ENCODE peak calls at places on chromosomes 2 and 18, in ten cellular contexts. W is GM04504; L is glutamatergic neuron; I is activated CD4-positive, alpha-beta T cell treated with anti-CD3 and anti-CD28 coated beads for 1 hour; A is NCI-H1930; H is effector memory CD8-positive, alpha-beta T cell; Z is progenitor cell of endocrine pancreas; Q is left colon; F is activated naive CD4-positive, alpha-beta T cell treated with anti-CD3 and anti-CD28 coated beads, Interleukin-2, amount 50 U/mL, for 72 hours; P is left ventricle myocardium superior. U is an unnamed sample.

GRCh38 chr2:138607746-138608145 is 106.2 kb downstream of the SPOPL start:
- DNase-seq in W (no peak), L (no peak), I (no peak), A (no peak), H (no peak), Z (no peak), Q (no peak), F (no peak), P (no peak), U (no peak)

GRCh38 chr2:60555066-60555793 is 1.8 kb upstream of the BCL11A start:
- DNase-seq in W (no peak), L (peak; percentile 70), I (no peak), A (peak; percentile 34), H (peak; percentile 41), Z (peak; percentile 51), Q (peak; percentile 84), F (peak; percentile 55), P (peak; percentile 67), U (peak; percentile 32)

GRCh38 chr18:59870623-59871130 is 29.1 kb upstream of the PMAIP1 start:
- DNase-seq in W (no peak), L (no peak), I (no peak), A (no peak), H (no peak), Z (no peak), Q (no peak), F (no peak), P (no peak), U (no peak)

GRCh38 chr2:218041302-218042165 is 27.5 kb upstream of the RUFY4 start:
- DNase-seq in W (no peak), L (no peak), I (no peak), A (no peak), H (no peak), Z (no peak), Q (no peak), F (no peak), P (no peak), U (no peak)

GRCh38 chr2:158204741-158205165 is 103.1 kb downstream of the UPP2 start:
- DNase-seq in W (no peak), L (no peak), I (no peak), A (no peak), H (no peak), Z (no peak), Q (no peak), F (no peak), P (no peak), U (no peak)

GRCh38 chr18:74524097-74524496 is 10.2 kb upstream of the CNDP1 start:
- DNase-seq in W (no peak), L (no peak), I (no peak), A (no peak), H (no peak), Z (no peak), Q (peak; percentile 57), F (no peak), P (no peak), U (no peak)

GRCh38 chr2:176115883-176116813 is at the start of gene HOXD10:
- DNase-seq in W (no peak), L (peak; percentile 73), I (no peak), A (peak; percentile 85), H (no peak), Z (no peak), Q (peak; percentile 78), F (no peak), P (no peak), U (no peak)

GRCh38 chr2:26458365-26459042 is 19.4 kb downstream of the OTOF start:
- DNase-seq in W (no peak), L (no peak), I (no peak), A (no peak), H (no peak), Z (no peak), Q (no peak), F (no peak), P (no peak), U (no peak)

GRCh38 chr18:57687970-57688369 is 66.3 kb upstream of the NARS1 start:
- DNase-seq in W (no peak), L (no peak), I (no peak), A (no peak), H (no peak), Z (no peak), Q (no peak), F (no peak), P (no peak), U (no peak)

GRCh38 chr2:232400244-232401015 is 6.2 kb upstream of the ALPG start:
- DNase-seq in W (no peak), L (no peak), I (no peak), A (no peak), H (no peak), Z (no peak), Q (no peak), F (no peak), P (no peak), U (no peak)

GRCh38 chr18:73782405-73782804 is 365.2 kb downstream of the FBXO15 start:
- DNase-seq in W (no peak), L (no peak), I (no peak), A (no peak), H (no peak), Z (no peak), Q (no peak), F (no peak), P (no peak), U (no peak)

GRCh38 chr2:153133716-153134115 is 344.8 kb downstream of the RPRM start:
- DNase-seq in W (no peak), L (no peak), I (no peak), A (no peak), H (no peak), Z (no peak), Q (no peak), F (no peak), P (no peak), U (no peak)

GRCh38 chr18:49112031-49112430 is 161.3 kb upstream of the SMAD7 start:
- DNase-seq in W (no peak), L (no peak), I (no peak), A (no peak), H (no peak), Z (no peak), Q (no peak), F (no peak), P (no peak), U (no peak)

GRCh38 chr2:233416199-233416598 is 61.9 kb downstream of the DGKD start:
- DNase-seq in W (no peak), L (no peak), I (no peak), A (no peak), H (no peak), Z (no peak), Q (no peak), F (no peak), P (no peak), U (no peak)

GRCh38 chr2:236674646-236675045 is 105.0 kb downstream of the ACKR3 start:
- DNase-seq in W (no peak), L (no peak), I (no peak), A (no peak), H (no peak), Z (no peak), Q (no peak), F (no peak), P (no peak), U (no peak)

GRCh38 chr2:79585701-79586428 is 73.0 kb downstream of the CTNNA2 start:
- DNase-seq in W (peak; percentile 15), L (peak; percentile 21), I (no peak), A (no peak), H (no peak), Z (no peak), Q (no peak), F (no peak), P (no peak), U (no peak)

GRCh38 chr2:64952896-64953482 is 36.2 kb upstream of the SLC1A4 start:
- DNase-seq in W (no peak), L (no peak), I (no peak), A (no peak), H (no peak), Z (no peak), Q (no peak), F (no peak), P (no peak), U (no peak)

GRCh38 chr2:20490300-20491181 is 43.7 kb downstream of the RHOB start:
- DNase-seq in W (no peak), L (no peak), I (no peak), A (no peak), H (no peak), Z (no peak), Q (no peak), F (no peak), P (peak; percentile 60), U (no peak)

GRCh38 chr2:45892757-45893156 is 241.3 kb downstream of the PRKCE start:
- DNase-seq in W (no peak), L (no peak), I (no peak), A (no peak), H (no peak), Z (no peak), Q (no peak), F (no peak), P (no peak), U (no peak)